ENCODE peak calls at places on chromosomes 13 and 19, in seven cellular contexts. G, I, A, K, H, C and U are unnamed samples.

GRCh38 chr13:66992183-66992582 is 238.0 kb downstream of the PCDH9 start:
- DNase-seq in K (no peak), I (no peak), G (peak), C (no peak), A (peak), H (no peak), U (no peak)

GRCh38 chr13:111058796-111059506 is 56.2 kb upstream of the ARHGEF7 start:
- DNase-seq in I (no peak), K (no peak), G (no peak), H (peak), C (peak), A (no peak), U (no peak)

GRCh38 chr13:98585398-98585754 is 8.5 kb upstream of the STK24 start:
- DNase-seq in H (no peak), C (no peak), I (no peak), K (no peak), G (no peak), A (no peak), U (no peak)

GRCh38 chr13:51679616-51680015 is 95.4 kb downstream of the WDFY2 start:
- DNase-seq in A (peak), G (no peak), I (no peak), C (no peak), H (peak), K (no peak), U (no peak)

GRCh38 chr13:20231839-20232555 is at the start of gene GJB6:
- DNase-seq in I (no peak), A (no peak), H (no peak), K (no peak), G (no peak), C (peak), U (no peak)

GRCh38 chr13:41064493-41064892 is 3.2 kb downstream of the WBP4 start:
- DNase-seq in I (no peak), C (no peak), K (no peak), A (peak), H (peak), G (no peak), U (peak)

GRCh38 chr19:14536926-14537692 is 7.7 kb downstream of the TECR start:
- DNase-seq in C (peak), I (no peak), G (no peak), K (no peak), A (peak), H (peak), U (no peak)

GRCh38 chr19:56477429-56478338 is 539 bp upstream of the ZNF667 start:
- DNase-seq in K (no peak), A (peak), G (peak), I (no peak), C (peak), H (peak), U (peak)